ENCODE peak calls at places on chromosomes 5 and 9, in nine cellular contexts. C is stomach, W is tibial nerve, T is Peyer's patch, D is H1, Z is spleen, I is ovary, M is sigmoid colon, U is suprapubic skin. L is an unnamed sample.

GRCh38 chr5:124461857-124462423 is 284.5 kb downstream of the ZNF608 start:
- DNase-seq in C (no peak), W (no peak), T (no peak), D (no peak), Z (no peak), I (no peak), M (no peak), U (no peak), L (no peak)

GRCh38 chr9:126708178-126708577 is 94.5 kb downstream of the LMX1B start:
- DNase-seq in C (peak), W (no peak), T (peak), D (no peak), Z (peak), I (no peak), M (peak), U (no peak), L (no peak)

GRCh38 chr5:145244788-145245187 is 590.4 kb downstream of the PRELID2 start:
- DNase-seq in C (no peak), W (no peak), T (no peak), D (no peak), Z (no peak), I (no peak), M (no peak), U (no peak), L (no peak)

GRCh38 chr5:16888694-16889124 is 47.4 kb downstream of the MYO10 start:
- DNase-seq in C (no peak), W (no peak), T (no peak), D (no peak), Z (no peak), I (no peak), M (no peak), U (no peak), L (no peak)

GRCh38 chr9:124036578-124036977 is 25.0 kb downstream of the LHX2 start:
- DNase-seq in C (no peak), W (no peak), T (no peak), D (no peak), Z (no peak), I (no peak), M (peak), U (peak), L (no peak)

GRCh38 chr9:113463418-113464285 is at the start of gene RGS3:
- DNase-seq in C (peak), W (no peak), T (no peak), D (peak), Z (no peak), I (peak), M (peak), U (no peak), L (peak)

GRCh38 chr9:124590886-124591641 is 83.9 kb upstream of the NR5A1 start:
- DNase-seq in C (no peak), W (no peak), T (no peak), D (no peak), Z (no peak), I (no peak), M (no peak), U (no peak), L (no peak)

GRCh38 chr5:76535577-76535976 is 87.6 kb downstream of the F2RL2 start:
- DNase-seq in C (no peak), W (no peak), T (no peak), D (no peak), Z (no peak), I (no peak), M (no peak), U (no peak), L (no peak)

GRCh38 chr5:150295172-150295611 is 5.6 kb upstream of the CAMK2A start:
- DNase-seq in C (peak), W (no peak), T (no peak), D (no peak), Z (no peak), I (peak), M (peak), U (no peak), L (peak)

GRCh38 chr9:9750719-9751118 is 862.1 kb downstream of the PTPRD start:
- DNase-seq in C (no peak), W (no peak), T (no peak), D (no peak), Z (no peak), I (no peak), M (no peak), U (no peak), L (no peak)
- H3K27ac ChIP-seq in C (no peak), W (no peak), T (no peak), D (no peak), Z (no peak), I (no peak), M (no peak), U (no peak), L (no peak)

DNA sequence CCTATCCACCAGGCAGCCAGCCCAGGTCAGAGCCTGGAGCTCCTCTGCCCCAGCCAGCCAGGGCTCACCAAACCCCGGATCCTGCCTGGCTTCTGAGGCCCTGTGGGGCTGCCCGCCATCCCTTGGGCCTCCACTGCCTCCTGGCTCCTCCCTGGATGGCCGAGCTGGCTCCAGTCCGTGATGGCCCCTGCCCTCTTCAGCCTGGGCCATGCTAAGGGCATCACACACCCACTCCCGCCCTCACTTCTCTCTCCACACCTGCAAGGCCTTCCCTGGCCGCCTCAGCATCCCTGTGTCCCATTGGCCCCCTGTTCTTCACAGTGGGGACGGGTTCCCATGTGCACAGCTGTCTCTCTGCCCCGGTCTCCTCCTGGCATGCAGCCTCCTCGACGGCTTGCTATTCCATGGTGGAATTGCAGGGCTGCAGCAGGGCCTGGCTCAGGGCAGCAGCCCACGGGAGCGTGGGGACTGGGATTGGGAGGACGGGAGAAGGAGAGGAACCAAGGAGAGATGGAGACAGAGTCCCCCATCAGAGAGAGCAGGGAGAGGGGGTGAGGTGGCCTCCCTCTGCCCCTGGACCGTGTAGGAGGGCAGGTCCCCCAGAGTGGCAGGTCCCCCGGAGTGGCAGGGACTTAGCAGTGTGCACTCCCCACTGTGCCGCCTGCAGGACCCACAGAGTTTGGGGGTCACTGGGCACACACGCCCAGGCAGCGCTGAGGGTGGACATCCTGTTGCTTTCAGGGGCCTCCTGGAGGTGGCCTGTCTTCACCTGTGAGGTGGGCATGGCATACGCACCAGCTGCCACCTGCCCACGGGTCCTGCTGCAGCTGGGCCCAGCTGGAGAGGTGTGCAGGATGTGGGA is 16.7 kb upstream of the RNU6ATAC start:
- DNase-seq in C (no peak), W (no peak), T (no peak), D (no peak), Z (peak), I (peak), M (peak), U (peak), L (peak)
- TF ChIP-seq POLR2A in C (no peak), W (no peak), T (no peak), D (no peak), Z (no peak), I (no peak), M (no peak), U (no peak), L (no peak)

GRCh38 chr5:9799601-9800000 is 169.4 kb upstream of the TAS2R1 start:
- DNase-seq in C (no peak), W (no peak), T (no peak), D (no peak), Z (no peak), I (no peak), M (no peak), U (no peak), L (no peak)

DNA sequence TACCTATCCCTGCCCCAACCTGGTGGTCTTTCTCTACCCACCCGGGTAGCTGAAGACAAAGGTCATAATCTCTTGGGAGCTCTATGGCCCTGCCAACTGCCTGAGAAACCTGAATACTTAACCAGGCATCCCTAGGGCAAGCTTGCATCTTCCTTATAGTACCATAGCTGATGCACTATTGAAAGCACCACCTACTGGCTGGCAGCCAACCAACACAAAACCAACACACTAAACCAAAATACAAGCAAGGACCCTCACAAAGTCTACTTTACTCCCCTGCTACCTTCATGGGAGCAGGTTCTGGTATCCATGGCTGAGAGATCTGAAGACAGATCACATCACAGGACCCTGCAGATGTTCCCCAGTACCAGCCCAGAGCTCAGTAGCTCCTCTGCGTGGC is 171.8 kb upstream of the TAS2R1 start:
- DNase-seq in C (no peak), W (no peak), T (no peak), D (no peak), Z (no peak), I (no peak), M (no peak), U (no peak), L (no peak)
- TF ChIP-seq CTCF in C (no peak), W (no peak), T (no peak), D (no peak), Z (no peak), I (no peak), M (no peak), U (no peak), L (no peak)

GRCh38 chr9:87464110-87464991 is 33.3 kb upstream of the DAPK1 start:
- DNase-seq in C (no peak), W (no peak), T (no peak), D (no peak), Z (no peak), I (no peak), M (peak), U (no peak), L (no peak)
- H3K27ac ChIP-seq in C (no peak), W (no peak), T (no peak), D (no peak), Z (peak), I (peak), M (peak), U (peak), L (no peak)